ENCODE peak calls at places on chromosomes 2 and 18, in nine cellular contexts. Q is dermis blood vessel endothelial cell, H is EL, M is kidney tubule cell, N is A172, D is erythroblast, R is sigmoid colon, J is H9, L is NCI-H1694 treated with DMSO at 0.1 percent for 48 hours. U is an unnamed sample.
A peak's percentile ranks its signal among the peaks of the same experiment; 100 is the strongest.

GRCh38 chr2:56102866-56103265 is 80.9 kb upstream of the CCDC85A start:
- DNase-seq in L (no peak), R (no peak), Q (no peak), D (no peak), M (no peak), J (no peak), N (no peak), H (peak; percentile 56), U (peak; percentile 26)

GRCh38 chr2:10269711-10270610 is 32.7 kb upstream of the HPCAL1 start:
- DNase-seq in H (no peak), M (no peak), R (no peak), J (peak; percentile 25), Q (no peak), N (no peak), D (no peak), L (no peak), U (no peak)

GRCh38 chr18:10184776-10185175 is 269.7 kb upstream of the APCDD1 start:
- DNase-seq in D (no peak), Q (no peak), R (no peak), H (no peak), L (no peak), N (no peak), M (no peak), J (no peak), U (no peak)

GRCh38 chr2:50614056-50614455 is 417.9 kb downstream of the NRXN1 start:
- DNase-seq in L (no peak), D (no peak), J (no peak), R (no peak), H (no peak), M (peak; percentile 22), N (peak; percentile 68), Q (no peak), U (no peak)

GRCh38 chr2:104787298-104788065 is 66.4 kb upstream of the POU3F3 start:
- DNase-seq in R (no peak), M (no peak), J (no peak), H (no peak), N (no peak), L (no peak), D (no peak), Q (no peak), U (no peak)

GRCh38 chr2:236657215-236657614 is 87.6 kb downstream of the ACKR3 start:
- DNase-seq in M (no peak), N (no peak), H (no peak), Q (no peak), L (no peak), D (no peak), R (no peak), J (no peak), U (no peak)

GRCh38 chr2:197204855-197205254 is 105.7 kb downstream of the ANKRD44 start:
- DNase-seq in M (no peak), D (no peak), H (no peak), J (no peak), R (no peak), L (no peak), N (no peak), Q (no peak), U (peak; percentile 15)

GRCh38 chr2:112640800-112641675 is 4.7 kb upstream of the SLC20A1 start:
- DNase-seq in R (no peak), M (peak; percentile 81), J (no peak), N (peak; percentile 95), Q (peak; percentile 72), D (no peak), H (peak; percentile 94), L (no peak), U (peak; percentile 89)

GRCh38 chr2:240426797-240427721 is 8.4 kb upstream of the GPC1 start:
- DNase-seq in J (peak; percentile 27), L (no peak), R (peak; percentile 45), Q (no peak), H (peak; percentile 24), D (no peak), M (peak; percentile 23), N (no peak), U (peak; percentile 36)

GRCh38 chr2:54522624-54523281 is 66.6 kb downstream of the SPTBN1 start:
- DNase-seq in D (peak; percentile 39), M (peak; percentile 86), J (peak; percentile 80), Q (peak; percentile 70), R (no peak), N (peak; percentile 67), H (peak; percentile 63), L (peak; percentile 40), U (peak; percentile 70)

GRCh38 chr2:169038338-169038757 is 7.2 kb upstream of the ABCB11 start:
- DNase-seq in H (peak; percentile 72), D (no peak), J (no peak), R (no peak), M (peak; percentile 90), L (no peak), Q (peak; percentile 5), N (peak; percentile 57), U (peak; percentile 66)

GRCh38 chr2:234980476-234981187 is 28.8 kb downstream of the SH3BP4 start:
- DNase-seq in Q (peak; percentile 90), L (no peak), M (peak; percentile 48), N (no peak), J (no peak), H (no peak), D (no peak), R (no peak), U (peak; percentile 89)

GRCh38 chr2:165573534-165574461 is 104.3 kb downstream of the CSRNP3 start:
- DNase-seq in R (no peak), Q (no peak), L (peak; percentile 95), N (peak; percentile 40), D (no peak), M (peak; percentile 67), J (peak; percentile 91), H (no peak), U (peak; percentile 42)

GRCh38 chr2:178256382-178257053 is 62.2 kb downstream of the OSBPL6 start:
- DNase-seq in L (no peak), M (no peak), J (no peak), H (no peak), R (no peak), D (no peak), N (no peak), Q (no peak), U (no peak)

GRCh38 chr2:44362207-44363015 is 664 bp downstream of the CAMKMT start:
- DNase-seq in J (peak; percentile 37), H (peak; percentile 63), Q (peak; percentile 60), M (peak; percentile 59), R (peak; percentile 76), D (peak; percentile 52), L (peak; percentile 18), N (peak; percentile 37), U (peak; percentile 58)

GRCh38 chr2:240501531-240501991 is 56.2 kb downstream of the ANKMY1 start:
- DNase-seq in H (no peak), Q (no peak), D (no peak), J (peak; percentile 10), L (no peak), N (no peak), R (no peak), M (no peak), U (no peak)

GRCh38 chr2:166803314-166803986 is 84.8 kb upstream of the XIRP2 start:
- DNase-seq in H (no peak), J (no peak), L (no peak), N (no peak), Q (no peak), M (no peak), R (no peak), D (no peak), U (no peak)

GRCh38 chr2:105744909-105745853 is at the start of gene NCK2:
- DNase-seq in M (peak; percentile 39), Q (peak; percentile 51), J (no peak), R (no peak), D (peak; percentile 37), L (no peak), N (no peak), H (peak; percentile 33), U (peak; percentile 35)

GRCh38 chr2:201707753-201708152 is 9.3 kb upstream of the MPP4 start:
- DNase-seq in J (no peak), Q (peak; percentile 83), D (no peak), N (peak; percentile 69), L (no peak), M (no peak), H (peak; percentile 63), R (no peak), U (peak; percentile 39)

GRCh38 chr2:222318712-222319575 is 20.1 kb upstream of the PAX3 start:
- DNase-seq in L (peak; percentile 59), R (no peak), D (peak; percentile 47), N (no peak), Q (peak; percentile 57), H (peak; percentile 60), M (peak; percentile 68), J (no peak), U (peak; percentile 39)

GRCh38 chr2:23801396-23801795 is 125.5 kb downstream of the ATAD2B start:
- DNase-seq in N (no peak), L (no peak), D (no peak), J (no peak), H (peak; percentile 37), M (no peak), Q (no peak), R (no peak), U (no peak)

GRCh38 chr2:209086761-209087160 is 337.1 kb upstream of the MAP2 start:
- DNase-seq in D (no peak), Q (no peak), N (peak; percentile 33), J (no peak), L (no peak), M (no peak), R (no peak), H (no peak), U (no peak)

GRCh38 chr2:199985625-199986207 is 30.3 kb downstream of the MAIP1 start:
- DNase-seq in M (peak; percentile 82), R (no peak), Q (peak; percentile 60), H (peak; percentile 83), D (peak; percentile 79), J (peak; percentile 77), N (peak; percentile 84), L (peak; percentile 62), U (peak; percentile 75)

GRCh38 chr2:97751752-97752151 is 38.4 kb downstream of the ZAP70 start:
- DNase-seq in H (no peak), Q (no peak), J (no peak), M (peak; percentile 3), L (no peak), D (no peak), N (peak; percentile 34), R (no peak), U (peak; percentile 59)

GRCh38 chr2:187294043-187294442 is 154.0 kb downstream of the CALCRL start:
- DNase-seq in D (no peak), H (peak; percentile 6), Q (no peak), J (no peak), N (no peak), R (no peak), L (no peak), M (no peak), U (no peak)

GRCh38 chr2:240512109-240512485 is 45.7 kb downstream of the ANKMY1 start:
- DNase-seq in L (no peak), N (no peak), D (no peak), R (no peak), M (no peak), Q (no peak), H (no peak), J (peak; percentile 22), U (no peak)

GRCh38 chr2:129436809-129437208 is 542.7 kb upstream of the RAB6C start:
- DNase-seq in M (no peak), Q (no peak), D (no peak), L (no peak), H (no peak), R (no peak), J (no peak), N (no peak), U (no peak)

GRCh38 chr2:177551989-177552413 is 159.4 kb downstream of the AGPS start:
- DNase-seq in N (no peak), D (no peak), R (peak; percentile 75), Q (peak; percentile 37), M (peak; percentile 28), L (no peak), H (peak; percentile 22), J (peak; percentile 60), U (peak; percentile 23)

GRCh38 chr2:218329027-218329825 is 27.4 kb upstream of the CATIP start:
- DNase-seq in N (no peak), J (no peak), H (no peak), R (no peak), L (no peak), Q (no peak), D (no peak), M (no peak), U (no peak)

GRCh38 chr2:142180820-142181533 is 50.2 kb upstream of the LRP1B start:
- DNase-seq in Q (peak; percentile 64), H (peak; percentile 24), M (peak; percentile 47), L (no peak), N (peak; percentile 31), J (peak; percentile 86), R (no peak), D (peak; percentile 2), U (peak; percentile 14)

GRCh38 chr2:38407111-38407682 is 30.1 kb upstream of the ATL2 start:
- DNase-seq in J (no peak), N (no peak), H (no peak), L (no peak), Q (peak; percentile 21), M (no peak), R (no peak), D (no peak), U (no peak)